ENCODE peak calls at places on chromosomes 6 and 20, in seven cellular contexts. One of them, this sample, is unnamed.

GRCh38 chr6:39377530-39377929 is 55.0 kb upstream of the KCNK16 start:
- DNase-seq in hippocampal formation: peak; percentile 66
- DNase-seq in iPS-NIHi11: peak; percentile 83
- DNase-seq in H9: peak; percentile 84
- DNase-seq in activated CD4-positive, alpha-beta T cell treated with anti-CD3 and anti-CD28 coated beads, Interleukin-2, amount 10 ng/mL, durations not matched to agents 7 days and 5 days: peak; percentile 9
- DNase-seq in midbrain: peak; percentile 87
- DNase-seq in NK-92 treated with Interleukin-12 subunit alpha and Interleukin-12 subunit beta, amount 100 ng/mL, for 24 hours: no peak
- DNase-seq in this sample: peak; percentile 67

GRCh38 chr6:134115715-134116074 is 63.3 kb upstream of the SLC2A12 start:
- DNase-seq in hippocampal formation: peak; percentile 61
- DNase-seq in iPS-NIHi11: no peak
- DNase-seq in H9: no peak
- DNase-seq in activated CD4-positive, alpha-beta T cell treated with anti-CD3 and anti-CD28 coated beads, Interleukin-2, amount 10 ng/mL, durations not matched to agents 7 days and 5 days: no peak
- DNase-seq in midbrain: peak; percentile 69
- DNase-seq in NK-92 treated with Interleukin-12 subunit alpha and Interleukin-12 subunit beta, amount 100 ng/mL, for 24 hours: no peak
- DNase-seq in this sample: no peak

GRCh38 chr20:6178537-6178936 is 55.7 kb upstream of the FERMT1 start:
- DNase-seq in hippocampal formation: no peak
- DNase-seq in iPS-NIHi11: no peak
- DNase-seq in H9: no peak
- DNase-seq in activated CD4-positive, alpha-beta T cell treated with anti-CD3 and anti-CD28 coated beads, Interleukin-2, amount 10 ng/mL, durations not matched to agents 7 days and 5 days: no peak
- DNase-seq in midbrain: peak; percentile 13
- DNase-seq in NK-92 treated with Interleukin-12 subunit alpha and Interleukin-12 subunit beta, amount 100 ng/mL, for 24 hours: no peak
- DNase-seq in this sample: no peak

GRCh38 chr20:40431611-40432010 is 257.4 kb downstream of the MAFB start:
- DNase-seq in hippocampal formation: no peak
- DNase-seq in iPS-NIHi11: peak; percentile 10
- DNase-seq in H9: no peak
- DNase-seq in activated CD4-positive, alpha-beta T cell treated with anti-CD3 and anti-CD28 coated beads, Interleukin-2, amount 10 ng/mL, durations not matched to agents 7 days and 5 days: no peak
- DNase-seq in midbrain: no peak
- DNase-seq in NK-92 treated with Interleukin-12 subunit alpha and Interleukin-12 subunit beta, amount 100 ng/mL, for 24 hours: no peak
- DNase-seq in this sample: no peak

GRCh38 chr6:34490390-34491090 is 24.7 kb downstream of the PACSIN1 start:
- DNase-seq in hippocampal formation: no peak
- DNase-seq in iPS-NIHi11: no peak
- DNase-seq in H9: peak; percentile 58
- DNase-seq in activated CD4-positive, alpha-beta T cell treated with anti-CD3 and anti-CD28 coated beads, Interleukin-2, amount 10 ng/mL, durations not matched to agents 7 days and 5 days: no peak
- DNase-seq in midbrain: no peak
- DNase-seq in NK-92 treated with Interleukin-12 subunit alpha and Interleukin-12 subunit beta, amount 100 ng/mL, for 24 hours: no peak
- DNase-seq in this sample: no peak

GRCh38 chr20:22582960-22583772 is 1.2 kb downstream of the FOXA2 start:
- DNase-seq in hippocampal formation: no peak
- DNase-seq in iPS-NIHi11: no peak
- DNase-seq in H9: peak; percentile 52
- DNase-seq in activated CD4-positive, alpha-beta T cell treated with anti-CD3 and anti-CD28 coated beads, Interleukin-2, amount 10 ng/mL, durations not matched to agents 7 days and 5 days: no peak
- DNase-seq in midbrain: no peak
- DNase-seq in NK-92 treated with Interleukin-12 subunit alpha and Interleukin-12 subunit beta, amount 100 ng/mL, for 24 hours: no peak
- DNase-seq in this sample: no peak

GRCh38 chr6:127481628-127482027 is 22.4 kb upstream of the KIAA0408 start:
- DNase-seq in hippocampal formation: no peak
- DNase-seq in iPS-NIHi11: no peak
- DNase-seq in H9: no peak
- DNase-seq in activated CD4-positive, alpha-beta T cell treated with anti-CD3 and anti-CD28 coated beads, Interleukin-2, amount 10 ng/mL, durations not matched to agents 7 days and 5 days: no peak
- DNase-seq in midbrain: no peak
- DNase-seq in NK-92 treated with Interleukin-12 subunit alpha and Interleukin-12 subunit beta, amount 100 ng/mL, for 24 hours: no peak
- DNase-seq in this sample: no peak

GRCh38 chr6:73180076-73180717 is 45.1 kb downstream of the KHDC1L start:
- DNase-seq in hippocampal formation: no peak
- DNase-seq in iPS-NIHi11: no peak
- DNase-seq in H9: no peak
- DNase-seq in activated CD4-positive, alpha-beta T cell treated with anti-CD3 and anti-CD28 coated beads, Interleukin-2, amount 10 ng/mL, durations not matched to agents 7 days and 5 days: no peak
- DNase-seq in midbrain: no peak
- DNase-seq in NK-92 treated with Interleukin-12 subunit alpha and Interleukin-12 subunit beta, amount 100 ng/mL, for 24 hours: no peak
- DNase-seq in this sample: no peak

GRCh38 chr20:60718743-60719142 is 533.3 kb upstream of the CDH4 start:
- DNase-seq in hippocampal formation: no peak
- DNase-seq in iPS-NIHi11: peak; percentile 57
- DNase-seq in H9: peak; percentile 77
- DNase-seq in activated CD4-positive, alpha-beta T cell treated with anti-CD3 and anti-CD28 coated beads, Interleukin-2, amount 10 ng/mL, durations not matched to agents 7 days and 5 days: no peak
- DNase-seq in midbrain: no peak
- DNase-seq in NK-92 treated with Interleukin-12 subunit alpha and Interleukin-12 subunit beta, amount 100 ng/mL, for 24 hours: no peak
- DNase-seq in this sample: no peak

GRCh38 chr6:97437087-97437486 is 154.1 kb upstream of the MMS22L start:
- DNase-seq in hippocampal formation: peak; percentile 29
- DNase-seq in iPS-NIHi11: peak; percentile 43
- DNase-seq in H9: no peak
- DNase-seq in activated CD4-positive, alpha-beta T cell treated with anti-CD3 and anti-CD28 coated beads, Interleukin-2, amount 10 ng/mL, durations not matched to agents 7 days and 5 days: no peak
- DNase-seq in midbrain: peak; percentile 78
- DNase-seq in NK-92 treated with Interleukin-12 subunit alpha and Interleukin-12 subunit beta, amount 100 ng/mL, for 24 hours: no peak
- DNase-seq in this sample: no peak

GRCh38 chr20:57991211-57991841 is 237.1 kb downstream of the ANKRD60 start:
- DNase-seq in hippocampal formation: no peak
- DNase-seq in iPS-NIHi11: no peak
- DNase-seq in H9: no peak
- DNase-seq in activated CD4-positive, alpha-beta T cell treated with anti-CD3 and anti-CD28 coated beads, Interleukin-2, amount 10 ng/mL, durations not matched to agents 7 days and 5 days: no peak
- DNase-seq in midbrain: no peak
- DNase-seq in NK-92 treated with Interleukin-12 subunit alpha and Interleukin-12 subunit beta, amount 100 ng/mL, for 24 hours: no peak
- DNase-seq in this sample: no peak

GRCh38 chr6:135334169-135334568 is 153.1 kb downstream of the MYB start:
- DNase-seq in hippocampal formation: no peak
- DNase-seq in iPS-NIHi11: no peak
- DNase-seq in H9: no peak
- DNase-seq in activated CD4-positive, alpha-beta T cell treated with anti-CD3 and anti-CD28 coated beads, Interleukin-2, amount 10 ng/mL, durations not matched to agents 7 days and 5 days: no peak
- DNase-seq in midbrain: no peak
- DNase-seq in NK-92 treated with Interleukin-12 subunit alpha and Interleukin-12 subunit beta, amount 100 ng/mL, for 24 hours: no peak
- DNase-seq in this sample: no peak

GRCh38 chr20:31606928-31607639 is 2.0 kb downstream of the ID1 start:
- DNase-seq in hippocampal formation: no peak
- DNase-seq in iPS-NIHi11: no peak
- DNase-seq in H9: peak; percentile 69
- DNase-seq in activated CD4-positive, alpha-beta T cell treated with anti-CD3 and anti-CD28 coated beads, Interleukin-2, amount 10 ng/mL, durations not matched to agents 7 days and 5 days: no peak
- DNase-seq in midbrain: no peak
- DNase-seq in NK-92 treated with Interleukin-12 subunit alpha and Interleukin-12 subunit beta, amount 100 ng/mL, for 24 hours: no peak
- DNase-seq in this sample: peak; percentile 18

GRCh38 chr6:152983637-152984386 is 971 bp upstream of the FBXO5 start:
- DNase-seq in hippocampal formation: peak; percentile 94
- DNase-seq in iPS-NIHi11: peak; percentile 90
- DNase-seq in H9: peak; percentile 96
- DNase-seq in activated CD4-positive, alpha-beta T cell treated with anti-CD3 and anti-CD28 coated beads, Interleukin-2, amount 10 ng/mL, durations not matched to agents 7 days and 5 days: peak; percentile 77
- DNase-seq in midbrain: peak; percentile 95
- DNase-seq in NK-92 treated with Interleukin-12 subunit alpha and Interleukin-12 subunit beta, amount 100 ng/mL, for 24 hours: peak; percentile 70
- DNase-seq in this sample: peak; percentile 37

GRCh38 chr20:63597651-63598478 is 23.8 kb upstream of the HELZ2 start:
- DNase-seq in hippocampal formation: no peak
- DNase-seq in iPS-NIHi11: peak; percentile 10
- DNase-seq in H9: no peak
- DNase-seq in activated CD4-positive, alpha-beta T cell treated with anti-CD3 and anti-CD28 coated beads, Interleukin-2, amount 10 ng/mL, durations not matched to agents 7 days and 5 days: no peak
- DNase-seq in midbrain: no peak
- DNase-seq in NK-92 treated with Interleukin-12 subunit alpha and Interleukin-12 subunit beta, amount 100 ng/mL, for 24 hours: no peak
- DNase-seq in this sample: no peak

GRCh38 chr6:167122827-167123657 is at the start of gene CCR6:
- DNase-seq in hippocampal formation: no peak
- DNase-seq in iPS-NIHi11: no peak
- DNase-seq in H9: no peak
- DNase-seq in activated CD4-positive, alpha-beta T cell treated with anti-CD3 and anti-CD28 coated beads, Interleukin-2, amount 10 ng/mL, durations not matched to agents 7 days and 5 days: no peak
- DNase-seq in midbrain: no peak
- DNase-seq in NK-92 treated with Interleukin-12 subunit alpha and Interleukin-12 subunit beta, amount 100 ng/mL, for 24 hours: no peak
- DNase-seq in this sample: no peak

GRCh38 chr20:54173653-54174451 is at the start of gene CYP24A1:
- DNase-seq in hippocampal formation: no peak
- DNase-seq in iPS-NIHi11: peak; percentile 70
- DNase-seq in H9: peak; percentile 69
- DNase-seq in activated CD4-positive, alpha-beta T cell treated with anti-CD3 and anti-CD28 coated beads, Interleukin-2, amount 10 ng/mL, durations not matched to agents 7 days and 5 days: no peak
- DNase-seq in midbrain: no peak
- DNase-seq in NK-92 treated with Interleukin-12 subunit alpha and Interleukin-12 subunit beta, amount 100 ng/mL, for 24 hours: no peak
- DNase-seq in this sample: no peak

GRCh38 chr6:23940466-23940865 is 185.5 kb upstream of the NRSN1 start:
- DNase-seq in hippocampal formation: no peak
- DNase-seq in iPS-NIHi11: no peak
- DNase-seq in H9: no peak
- DNase-seq in activated CD4-positive, alpha-beta T cell treated with anti-CD3 and anti-CD28 coated beads, Interleukin-2, amount 10 ng/mL, durations not matched to agents 7 days and 5 days: no peak
- DNase-seq in midbrain: no peak
- DNase-seq in NK-92 treated with Interleukin-12 subunit alpha and Interleukin-12 subunit beta, amount 100 ng/mL, for 24 hours: no peak
- DNase-seq in this sample: no peak

This sample was measured in hypothalamus.